ENCODE peak calls at places on chromosomes 11 and 22, in four cellular contexts. N, G, F and J are unnamed samples.
A peak's percentile ranks its signal among the peaks of the same experiment; 100 is the strongest.

GRCh38 chr11:94028436-94028835 is 7.3 kb downstream of the HEPHL1 start:
- DNase-seq in N (no peak), F (peak; percentile 65), G (no peak), J (no peak)

GRCh38 chr11:23205156-23205871 is 345.0 kb upstream of the CCDC179 start:
- DNase-seq in N (no peak), G (no peak), F (peak; percentile 35), J (no peak)

GRCh38 chr11:69479591-69480271 is 1.7 kb upstream of the LINC01488 start:
- DNase-seq in G (peak; percentile 71), N (peak; percentile 86), F (no peak), J (peak; percentile 82)

GRCh38 chr22:36467042-36467810 is 14.2 kb downstream of the TXN2 start:
- DNase-seq in F (peak; percentile 88), N (peak; percentile 75), G (no peak), J (no peak)

GRCh38 chr22:49983148-49984042 is 22.8 kb downstream of the PIM3 start:
- DNase-seq in G (no peak), N (peak; percentile 64), F (no peak), J (no peak)

GRCh38 chr11:6362868-6363678 is 27.2 kb upstream of the SMPD1 start:
- DNase-seq in N (peak; percentile 90), G (peak; percentile 67), F (peak; percentile 74), J (peak; percentile 73)

GRCh38 chr11:115892016-115892415 is 387.8 kb upstream of the CADM1 start:
- DNase-seq in F (no peak), G (no peak), N (no peak), J (no peak)

GRCh38 chr11:47106839-47107520 is 69.7 kb downstream of the ARFGAP2 start:
- DNase-seq in G (no peak), N (no peak), F (no peak), J (no peak)

GRCh38 chr11:62860835-62861563 is 19.7 kb upstream of the SLC3A2 start:
- DNase-seq in N (no peak), F (no peak), G (no peak), J (no peak)

GRCh38 chr22:17213976-17214375 is 5.3 kb downstream of the ADA2 start:
- DNase-seq in F (peak; percentile 16), N (no peak), G (peak; percentile 19), J (no peak)

GRCh38 chr11:122747358-122747757 is 90.9 kb upstream of the CRTAM start:
- DNase-seq in F (peak; percentile 91), G (no peak), N (no peak), J (no peak)

GRCh38 chr11:129652828-129653227 is 162.8 kb upstream of the TMEM45B start:
- DNase-seq in G (no peak), N (no peak), F (peak; percentile 80), J (no peak)

GRCh38 chr11:86360775-86361395 is 13.8 kb upstream of the CCDC81 start:
- DNase-seq in G (no peak), F (peak; percentile 67), N (no peak), J (no peak)

GRCh38 chr22:30947163-30947820 is 21.3 kb downstream of the MORC2 start:
- DNase-seq in F (no peak), G (peak; percentile 65), N (peak; percentile 78), J (no peak)

GRCh38 chr11:36376888-36377758 is 81.0 kb downstream of the PRR5L start:
- DNase-seq in G (no peak), N (peak; percentile 71), F (peak; percentile 66), J (no peak)

GRCh38 chr11:122978303-122978620 is 3.4 kb downstream of the BSX start:
- DNase-seq in G (no peak), F (no peak), N (no peak), J (no peak)

GRCh38 chr11:65863889-65864757 is 3.9 kb downstream of the MUS81 start:
- DNase-seq in N (no peak), G (no peak), F (no peak), J (no peak)

GRCh38 chr11:10858505-10859360 is 880 bp upstream of the ZBED5 start:
- DNase-seq in N (peak; percentile 85), F (no peak), G (peak; percentile 54), J (peak; percentile 60)

GRCh38 chr22:37416806-37417205 is 10.5 kb downstream of the ELFN2 start:
- DNase-seq in G (no peak), N (no peak), F (no peak), J (no peak)

GRCh38 chr11:8694137-8694536 is 11.5 kb downstream of the RPL27A start:
- DNase-seq in N (no peak), F (no peak), G (no peak), J (no peak)

GRCh38 chr11:135001581-135001980 is 589.5 kb upstream of the B3GAT1 start:
- DNase-seq in G (no peak), F (no peak), N (no peak), J (no peak)

GRCh38 chr11:82864268-82864667 is 36.0 kb downstream of the PRCP start:
- DNase-seq in G (peak; percentile 7), F (peak; percentile 36), N (peak; percentile 82), J (peak; percentile 45)

DNA sequence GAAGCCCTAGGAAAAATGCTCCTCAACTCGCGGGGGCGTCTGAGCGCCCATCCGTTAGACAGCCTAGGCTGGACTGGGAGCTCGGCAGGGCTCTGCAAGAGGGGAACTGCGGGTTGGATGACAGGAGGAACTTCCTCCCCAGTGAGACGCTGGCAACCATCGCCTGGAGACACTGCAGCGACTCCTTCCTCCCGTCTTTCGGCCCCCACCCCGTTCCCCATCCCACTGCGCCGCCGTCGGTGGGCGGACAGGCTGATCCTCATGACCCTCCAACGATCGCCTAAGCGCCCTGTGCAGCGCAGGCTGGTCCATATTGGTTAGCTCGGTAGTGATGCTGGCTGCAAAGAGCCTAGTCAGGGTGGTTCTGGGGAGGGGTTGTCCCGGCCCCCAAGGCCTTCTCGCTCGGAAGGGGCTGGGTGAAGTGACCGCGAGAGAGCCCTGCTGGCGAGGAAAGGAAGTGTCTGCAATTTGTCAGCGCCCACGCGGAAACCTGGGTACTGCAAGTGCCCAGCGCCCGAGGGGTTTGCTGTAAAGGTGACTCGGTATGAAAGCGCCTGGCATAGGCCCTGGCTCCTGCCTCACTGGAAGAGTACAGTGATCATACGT is 638 bp downstream of the NRGN start:
- DNase-seq in F (no peak), N (no peak), G (no peak), J (peak; percentile 49)
- TF ChIP-seq CTCF in F (peak; percentile 42), N (peak; percentile 71), G (no peak), J (no peak)

GRCh38 chr11:111604392-111605009 is 2.3 kb downstream of the SIK2 start:
- DNase-seq in G (no peak), N (no peak), F (peak; percentile 57), J (no peak)
- H3K4me3 ChIP-seq in G (peak overlapping the region; percentile 90), N (no peak overlapping the region), F (peak overlapping the region; percentile 90), J (peak overlapping the region; percentile 78)

GRCh38 chr22:23769321-23769965 is 1.7 kb upstream of the CHCHD10 start:
- DNase-seq in N (no peak), F (no peak), G (no peak), J (no peak)

GRCh38 chr22:23763579-23764331 is 965 bp downstream of the C22orf15 start:
- DNase-seq in N (no peak), F (no peak), G (no peak), J (no peak)

GRCh38 chr22:23764931-23765881 is 2.4 kb downstream of the C22orf15 start:
- DNase-seq in G (no peak), N (no peak), F (no peak), J (no peak)

GRCh38 chr22:23767303-23767672 is 484 bp downstream of the CHCHD10 start:
- DNase-seq in N (no peak), G (no peak), F (no peak), J (no peak)

GRCh38 chr22:23767673-23768548 is at the start of gene CHCHD10:
- DNase-seq in N (peak; percentile 90), G (peak; percentile 81), F (peak; percentile 52), J (peak; percentile 71)
- TF ChIP-seq CTCF in N (peak; percentile 91), G (peak; percentile 64), F (peak; percentile 88), J (peak; percentile 73)

GRCh38 chr11:57604289-57605010 is 7.0 kb downstream of the SERPING1 start:
- DNase-seq in N (no peak), F (no peak), G (no peak), J (no peak)
- H3K4me3 ChIP-seq in N (no peak overlapping the region), F (no peak overlapping the region), G (no peak overlapping the region), J (no peak overlapping the region)

DNA sequence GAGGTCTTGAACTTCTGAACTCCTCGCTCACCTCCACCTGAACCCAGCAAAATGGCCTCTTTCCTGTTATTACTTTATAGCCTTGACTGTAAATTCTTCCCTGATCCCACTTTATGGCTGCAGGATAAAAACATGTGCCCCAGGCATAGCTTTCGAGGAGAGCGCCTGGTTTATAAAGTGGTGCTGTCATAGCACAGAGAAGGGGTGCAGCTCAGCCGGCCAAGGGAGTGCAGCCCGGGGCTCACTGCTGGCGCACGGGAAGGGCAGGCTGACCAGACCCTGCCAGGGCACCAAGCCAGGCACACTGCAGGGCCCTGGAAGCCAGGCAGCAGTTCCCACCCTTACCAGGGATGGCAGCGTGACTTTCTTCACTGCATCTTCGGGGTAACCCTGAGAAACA is 50.9 kb downstream of the ISX start:
- DNase-seq in G (no peak), N (no peak), F (no peak), J (no peak)
- TF ChIP-seq CTCF in G (no peak), N (no peak), F (no peak), J (no peak)